ENCODE peak calls at places on chromosomes 4 and X, in four cellular contexts. One of them, this sample, is unnamed.

GRCh38 chr4:16794816-16795445 is 103.5 kb downstream of the LDB2 start:
- DNase-seq in HepG2: peak; percentile 63
- DNase-seq in GM12878: no peak
- DNase-seq in K562: peak; percentile 63
- DNase-seq in this sample: peak; percentile 93

GRCh38 chr4:95547708-95548471 is 883 bp downstream of the UNC5C start:
- DNase-seq in HepG2: no peak
- DNase-seq in GM12878: no peak
- DNase-seq in K562: no peak
- DNase-seq in this sample: peak; percentile 65

GRCh38 chrX:44382871-44383270 is 39.4 kb upstream of the EFHC2 start:
- DNase-seq in HepG2: no peak
- DNase-seq in GM12878: no peak
- DNase-seq in K562: no peak
- DNase-seq in this sample: no peak

GRCh38 chr4:158161561-158162354 is 11.1 kb downstream of the GASK1B start:
- DNase-seq in HepG2: no peak
- DNase-seq in GM12878: no peak
- DNase-seq in K562: no peak
- DNase-seq in this sample: no peak

GRCh38 chr4:2438822-2439718 is 20.3 kb downstream of the CFAP99 start:
- DNase-seq in HepG2: no peak
- DNase-seq in GM12878: no peak
- DNase-seq in K562: no peak
- DNase-seq in this sample: no peak

GRCh38 chr4:113683143-113683542 is 78.4 kb downstream of the CAMK2D start:
- DNase-seq in HepG2: no peak
- DNase-seq in GM12878: peak; percentile 88
- DNase-seq in K562: no peak
- DNase-seq in this sample: no peak

GRCh38 chrX:128020701-128021100 is 31.5 kb downstream of the ACTRT1 start:
- DNase-seq in HepG2: peak; percentile 2
- DNase-seq in GM12878: no peak
- DNase-seq in K562: no peak
- DNase-seq in this sample: no peak

GRCh38 chr4:2007804-2008670 is 737 bp downstream of the NELFA start:
- DNase-seq in HepG2: no peak
- DNase-seq in GM12878: no peak
- DNase-seq in K562: peak; percentile 74
- DNase-seq in this sample: peak; percentile 30

GRCh38 chr4:177761692-177762091 is 319.5 kb upstream of the AGA start:
- DNase-seq in HepG2: no peak
- DNase-seq in GM12878: no peak
- DNase-seq in K562: no peak
- DNase-seq in this sample: no peak

DNA sequence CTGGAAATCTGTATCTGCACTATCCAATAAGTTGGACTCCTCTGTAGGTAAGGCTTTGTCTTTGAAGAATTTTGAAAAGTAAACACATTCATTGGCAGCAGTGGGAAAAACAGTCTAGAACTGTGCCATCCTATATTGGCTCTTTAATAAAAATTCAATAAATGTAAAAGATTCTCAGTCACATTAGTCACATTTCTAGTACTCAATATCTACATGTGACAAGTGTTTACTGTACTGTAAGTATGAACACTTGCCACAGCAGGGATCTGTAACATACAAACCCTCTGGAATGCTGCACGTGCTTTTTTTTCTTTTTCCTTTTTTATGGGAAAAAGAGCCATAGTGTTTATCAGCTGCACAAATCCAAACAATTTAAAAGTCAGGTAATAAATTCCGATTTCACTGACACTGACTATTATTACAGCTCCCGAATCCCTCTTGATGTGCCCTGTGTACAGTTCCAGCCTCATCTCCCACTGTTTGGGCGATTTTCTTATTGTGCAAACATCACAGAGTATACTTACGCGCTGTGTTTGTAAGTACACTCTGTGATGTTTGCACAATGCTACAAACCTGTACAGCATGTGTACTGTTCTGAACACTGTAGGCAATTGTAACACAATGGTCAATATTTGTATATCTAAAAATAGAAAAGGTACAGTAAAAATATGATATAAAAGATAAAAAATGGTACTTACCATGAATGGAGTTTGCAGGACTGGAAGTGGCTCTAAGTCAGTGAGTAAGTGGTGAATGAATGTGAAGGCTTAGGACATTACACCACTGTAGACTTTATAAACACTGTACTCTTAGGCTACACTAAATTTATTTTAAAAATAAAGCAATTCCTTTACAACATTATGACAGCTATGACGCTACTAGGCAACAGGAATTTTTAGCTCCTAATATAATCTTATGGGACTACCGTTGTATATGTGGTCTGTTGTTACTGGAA is 8.7 kb downstream of the PYURF start:
- DNase-seq in HepG2: peak; percentile 76
- DNase-seq in GM12878: no peak
- DNase-seq in K562: no peak
- DNase-seq in this sample: no peak
- TF ChIP-seq CREB1 in HepG2: peak; percentile 2
- TF ChIP-seq CREB1 in GM12878: no peak
- TF ChIP-seq CREB1 in K562: no peak
- TF ChIP-seq CREB1 in this sample: no peak

DNA sequence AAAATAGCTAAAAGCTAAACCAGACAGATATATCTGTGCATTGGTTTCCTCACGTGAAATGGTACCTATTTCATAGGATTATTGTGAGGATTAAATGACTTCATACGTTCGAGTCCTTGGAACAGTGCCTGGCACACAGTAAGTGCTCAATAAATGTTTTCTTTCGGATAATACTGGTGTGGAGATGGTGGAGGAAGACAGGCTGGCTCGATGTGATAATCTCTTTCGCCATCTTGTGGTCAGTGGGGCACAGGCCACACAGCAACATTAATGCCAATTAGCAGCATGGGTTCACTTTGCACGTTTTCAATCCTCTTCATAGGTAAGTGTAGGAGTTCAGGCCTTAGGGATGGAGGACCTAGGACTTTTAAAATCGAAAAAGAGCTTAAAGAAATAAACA is 9.3 kb downstream of the PAGE4 start:
- DNase-seq in HepG2: peak; percentile 37
- DNase-seq in GM12878: no peak
- DNase-seq in K562: peak; percentile 11
- DNase-seq in this sample: peak; percentile 51
- TF ChIP-seq JUNB in HepG2: no peak
- TF ChIP-seq JUNB in GM12878: no peak
- TF ChIP-seq JUNB in K562: no peak
- TF ChIP-seq JUNB in this sample: no peak

GRCh38 chr4:14916554-14917304 is 85.6 kb upstream of the CPEB2 start:
- DNase-seq in HepG2: peak; percentile 23
- DNase-seq in GM12878: peak; percentile 12
- DNase-seq in K562: no peak
- DNase-seq in this sample: no peak
- TF ChIP-seq CREB1 in HepG2: no peak
- TF ChIP-seq CREB1 in GM12878: no peak
- TF ChIP-seq CREB1 in K562: no peak
- TF ChIP-seq CREB1 in this sample: no peak

GRCh38 chr4:184397516-184398163 is 76.7 kb downstream of the IRF2 start:
- DNase-seq in HepG2: no peak
- DNase-seq in GM12878: no peak
- DNase-seq in K562: no peak
- DNase-seq in this sample: no peak
- TF ChIP-seq JUNB in HepG2: no peak
- TF ChIP-seq JUNB in GM12878: no peak
- TF ChIP-seq JUNB in K562: no peak
- TF ChIP-seq JUNB in this sample: no peak